ENCODE peak calls at places on chromosomes 1 and 21, in eight cellular contexts. One of them, this sample, is unnamed.
A peak's percentile ranks its signal among the peaks of the same experiment; 100 is the strongest.

GRCh38 chr1:31614538-31615005 is 2.9 kb upstream of the HCRTR1 start:
- DNase-seq in esophagus squamous epithelium: no peak
- DNase-seq in tibial artery: peak; percentile 51
- DNase-seq in heart right ventricle: no peak
- DNase-seq in fibroblast of pulmonary artery: no peak
- DNase-seq in AG04450: no peak
- DNase-seq in cardiac muscle cell: no peak
- DNase-seq in fibroblast of the aortic adventitia: no peak
- DNase-seq in this sample: no peak

GRCh38 chr1:57770772-57771171 is 346.9 kb upstream of the DAB1 start:
- DNase-seq in fibroblast of pulmonary artery: peak; percentile 4
- DNase-seq in tibial artery: no peak
- DNase-seq in AG04450: no peak
- DNase-seq in esophagus squamous epithelium: no peak
- DNase-seq in cardiac muscle cell: peak; percentile 4
- DNase-seq in fibroblast of the aortic adventitia: peak; percentile 0
- DNase-seq in heart right ventricle: no peak
- DNase-seq in this sample: no peak

GRCh38 chr1:21077085-21077484 is 99.6 kb downstream of the EIF4G3 start:
- DNase-seq in cardiac muscle cell: peak; percentile 68
- DNase-seq in esophagus squamous epithelium: no peak
- DNase-seq in fibroblast of pulmonary artery: peak; percentile 81
- DNase-seq in fibroblast of the aortic adventitia: peak; percentile 43
- DNase-seq in tibial artery: peak; percentile 39
- DNase-seq in heart right ventricle: no peak
- DNase-seq in AG04450: no peak
- DNase-seq in this sample: no peak

GRCh38 chr1:229452956-229453801 is 19.3 kb upstream of the ACTA1 start:
- DNase-seq in cardiac muscle cell: peak; percentile 47
- DNase-seq in tibial artery: no peak
- DNase-seq in heart right ventricle: no peak
- DNase-seq in fibroblast of the aortic adventitia: peak; percentile 47
- DNase-seq in esophagus squamous epithelium: no peak
- DNase-seq in AG04450: no peak
- DNase-seq in fibroblast of pulmonary artery: peak; percentile 55
- DNase-seq in this sample: no peak

GRCh38 chr1:157955860-157956259 is 37.6 kb upstream of the KIRREL1 start:
- DNase-seq in fibroblast of the aortic adventitia: no peak
- DNase-seq in heart right ventricle: no peak
- DNase-seq in esophagus squamous epithelium: no peak
- DNase-seq in fibroblast of pulmonary artery: no peak
- DNase-seq in AG04450: no peak
- DNase-seq in tibial artery: no peak
- DNase-seq in cardiac muscle cell: no peak
- DNase-seq in this sample: no peak

GRCh38 chr1:167330601-167331293 is 110.1 kb downstream of the POU2F1 start:
- DNase-seq in AG04450: no peak
- DNase-seq in heart right ventricle: no peak
- DNase-seq in fibroblast of the aortic adventitia: no peak
- DNase-seq in cardiac muscle cell: no peak
- DNase-seq in esophagus squamous epithelium: no peak
- DNase-seq in fibroblast of pulmonary artery: no peak
- DNase-seq in tibial artery: no peak
- DNase-seq in this sample: no peak

GRCh38 chr1:15259608-15260007 is 12.6 kb downstream of the FHAD1 start:
- DNase-seq in fibroblast of the aortic adventitia: no peak
- DNase-seq in heart right ventricle: no peak
- DNase-seq in tibial artery: no peak
- DNase-seq in AG04450: no peak
- DNase-seq in cardiac muscle cell: no peak
- DNase-seq in esophagus squamous epithelium: no peak
- DNase-seq in fibroblast of pulmonary artery: no peak
- DNase-seq in this sample: no peak

GRCh38 chr1:6770727-6771567 is 14.3 kb upstream of the CAMTA1 start:
- DNase-seq in tibial artery: no peak
- DNase-seq in esophagus squamous epithelium: no peak
- DNase-seq in fibroblast of the aortic adventitia: peak; percentile 60
- DNase-seq in heart right ventricle: no peak
- DNase-seq in cardiac muscle cell: peak; percentile 42
- DNase-seq in AG04450: no peak
- DNase-seq in fibroblast of pulmonary artery: no peak
- DNase-seq in this sample: no peak

GRCh38 chr1:107866870-107867269 is 98.1 kb downstream of the VAV3 start:
- DNase-seq in fibroblast of the aortic adventitia: no peak
- DNase-seq in AG04450: no peak
- DNase-seq in esophagus squamous epithelium: no peak
- DNase-seq in tibial artery: no peak
- DNase-seq in cardiac muscle cell: no peak
- DNase-seq in fibroblast of pulmonary artery: no peak
- DNase-seq in heart right ventricle: no peak
- DNase-seq in this sample: no peak

GRCh38 chr1:22447581-22448215 is 4.0 kb upstream of the ZBTB40 start:
- DNase-seq in AG04450: peak; percentile 26
- DNase-seq in esophagus squamous epithelium: no peak
- DNase-seq in cardiac muscle cell: peak; percentile 42
- DNase-seq in fibroblast of the aortic adventitia: peak; percentile 61
- DNase-seq in fibroblast of pulmonary artery: peak; percentile 49
- DNase-seq in heart right ventricle: peak; percentile 27
- DNase-seq in tibial artery: peak; percentile 31
- DNase-seq in this sample: no peak

GRCh38 chr1:1144122-1144842 is 28.4 kb upstream of the C1orf159 start:
- DNase-seq in AG04450: no peak
- DNase-seq in fibroblast of the aortic adventitia: no peak
- DNase-seq in cardiac muscle cell: no peak
- DNase-seq in tibial artery: no peak
- DNase-seq in heart right ventricle: no peak
- DNase-seq in esophagus squamous epithelium: no peak
- DNase-seq in fibroblast of pulmonary artery: no peak
- DNase-seq in this sample: no peak

GRCh38 chr1:2099871-2100774 is 49.9 kb downstream of the PRKCZ start:
- DNase-seq in heart right ventricle: no peak
- DNase-seq in cardiac muscle cell: no peak
- DNase-seq in esophagus squamous epithelium: no peak
- DNase-seq in fibroblast of the aortic adventitia: no peak
- DNase-seq in tibial artery: no peak
- DNase-seq in fibroblast of pulmonary artery: no peak
- DNase-seq in AG04450: no peak
- DNase-seq in this sample: peak; percentile 68

GRCh38 chr1:89890085-89890754 is 69.4 kb downstream of the LRRC8D start:
- DNase-seq in fibroblast of pulmonary artery: peak; percentile 69
- DNase-seq in heart right ventricle: no peak
- DNase-seq in fibroblast of the aortic adventitia: peak; percentile 94
- DNase-seq in tibial artery: no peak
- DNase-seq in esophagus squamous epithelium: no peak
- DNase-seq in AG04450: no peak
- DNase-seq in cardiac muscle cell: peak; percentile 70
- DNase-seq in this sample: no peak

GRCh38 chr1:42999308-42999707 is 40.6 kb upstream of the SLC2A1 start:
- DNase-seq in fibroblast of the aortic adventitia: peak; percentile 29
- DNase-seq in fibroblast of pulmonary artery: no peak
- DNase-seq in cardiac muscle cell: no peak
- DNase-seq in heart right ventricle: no peak
- DNase-seq in esophagus squamous epithelium: no peak
- DNase-seq in tibial artery: no peak
- DNase-seq in AG04450: no peak
- DNase-seq in this sample: no peak

GRCh38 chr1:203214889-203215288 is 14.6 kb downstream of the CHIT1 start:
- DNase-seq in tibial artery: no peak
- DNase-seq in cardiac muscle cell: no peak
- DNase-seq in heart right ventricle: no peak
- DNase-seq in fibroblast of pulmonary artery: no peak
- DNase-seq in AG04450: no peak
- DNase-seq in fibroblast of the aortic adventitia: no peak
- DNase-seq in esophagus squamous epithelium: no peak
- DNase-seq in this sample: no peak

GRCh38 chr1:217369271-217369981 is 261.5 kb downstream of the GPATCH2 start:
- DNase-seq in AG04450: no peak
- DNase-seq in heart right ventricle: no peak
- DNase-seq in esophagus squamous epithelium: no peak
- DNase-seq in tibial artery: no peak
- DNase-seq in fibroblast of the aortic adventitia: no peak
- DNase-seq in cardiac muscle cell: no peak
- DNase-seq in fibroblast of pulmonary artery: no peak
- DNase-seq in this sample: no peak

GRCh38 chr1:186828612-186829542 is at the start of gene PLA2G4A:
- DNase-seq in AG04450: no peak
- DNase-seq in tibial artery: peak; percentile 69
- DNase-seq in heart right ventricle: peak; percentile 27
- DNase-seq in cardiac muscle cell: peak; percentile 85
- DNase-seq in fibroblast of the aortic adventitia: peak; percentile 87
- DNase-seq in esophagus squamous epithelium: no peak
- DNase-seq in fibroblast of pulmonary artery: peak; percentile 85
- DNase-seq in this sample: no peak

GRCh38 chr1:93804412-93804811 is 74.6 kb downstream of the DNTTIP2 start:
- DNase-seq in AG04450: peak; percentile 67
- DNase-seq in cardiac muscle cell: peak; percentile 86
- DNase-seq in heart right ventricle: peak; percentile 23
- DNase-seq in fibroblast of the aortic adventitia: peak; percentile 97
- DNase-seq in esophagus squamous epithelium: no peak
- DNase-seq in tibial artery: no peak
- DNase-seq in fibroblast of pulmonary artery: peak; percentile 93
- DNase-seq in this sample: no peak

GRCh38 chr1:6093061-6093460 is 47.4 kb downstream of the KCNAB2 start:
- DNase-seq in fibroblast of pulmonary artery: peak; percentile 46
- DNase-seq in heart right ventricle: no peak
- DNase-seq in esophagus squamous epithelium: no peak
- DNase-seq in AG04450: no peak
- DNase-seq in fibroblast of the aortic adventitia: no peak
- DNase-seq in tibial artery: no peak
- DNase-seq in cardiac muscle cell: peak; percentile 33
- DNase-seq in this sample: no peak

GRCh38 chr1:44489481-44489880 is 84.4 kb downstream of the RNF220 start:
- DNase-seq in fibroblast of the aortic adventitia: no peak
- DNase-seq in heart right ventricle: no peak
- DNase-seq in cardiac muscle cell: peak; percentile 21
- DNase-seq in AG04450: no peak
- DNase-seq in esophagus squamous epithelium: no peak
- DNase-seq in tibial artery: no peak
- DNase-seq in fibroblast of pulmonary artery: no peak
- DNase-seq in this sample: no peak

GRCh38 chr21:36917487-36918158 is 48.8 kb downstream of the HLCS start:
- DNase-seq in AG04450: peak; percentile 32
- DNase-seq in heart right ventricle: peak; percentile 16
- DNase-seq in fibroblast of the aortic adventitia: peak; percentile 72
- DNase-seq in esophagus squamous epithelium: no peak
- DNase-seq in fibroblast of pulmonary artery: peak; percentile 76
- DNase-seq in cardiac muscle cell: peak; percentile 66
- DNase-seq in tibial artery: no peak
- DNase-seq in this sample: no peak

GRCh38 chr1:1014896-1015681 is 1.8 kb downstream of the ISG15 start:
- DNase-seq in heart right ventricle: no peak
- DNase-seq in tibial artery: no peak
- DNase-seq in AG04450: no peak
- DNase-seq in cardiac muscle cell: no peak
- DNase-seq in fibroblast of pulmonary artery: no peak
- DNase-seq in fibroblast of the aortic adventitia: no peak
- DNase-seq in esophagus squamous epithelium: no peak
- DNase-seq in this sample: no peak

DNA sequence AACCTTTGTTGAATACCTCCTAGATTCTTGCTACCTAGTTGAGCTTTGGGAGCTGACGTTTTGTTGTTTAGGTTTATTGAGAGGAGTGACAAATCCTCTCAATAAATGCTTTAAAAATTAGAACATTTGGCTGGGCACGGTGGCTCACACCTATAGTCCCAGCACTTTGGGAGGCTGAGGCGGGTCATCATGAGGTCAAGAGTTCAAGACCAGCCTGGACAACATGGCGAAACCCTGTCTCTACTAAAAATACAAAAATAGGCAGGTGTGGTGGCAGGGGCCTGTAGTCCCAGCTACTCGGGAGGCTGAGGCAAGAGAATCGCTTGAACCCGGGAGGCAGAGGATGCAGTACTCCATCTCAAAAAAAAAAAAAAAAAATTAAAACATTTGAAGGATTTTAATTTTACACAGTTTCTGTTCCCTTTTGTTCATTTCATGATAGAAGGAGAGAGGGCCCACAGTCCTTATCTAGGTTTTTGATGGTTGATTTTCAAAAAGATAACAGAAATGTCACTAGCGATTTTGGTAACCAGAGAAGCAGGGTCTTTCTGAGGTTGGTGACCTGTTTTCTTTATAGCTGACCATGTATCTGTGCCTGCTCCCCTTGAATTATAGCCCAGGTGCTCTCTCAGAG is 44.2 kb upstream of the PIGV start:
- DNase-seq in AG04450: no peak
- DNase-seq in fibroblast of pulmonary artery: no peak
- DNase-seq in tibial artery: no peak
- DNase-seq in cardiac muscle cell: no peak
- DNase-seq in esophagus squamous epithelium: no peak
- DNase-seq in heart right ventricle: no peak
- DNase-seq in fibroblast of the aortic adventitia: no peak
- DNase-seq in this sample: no peak
- H3K4me3 ChIP-seq in AG04450: no peak overlapping the region
- H3K4me3 ChIP-seq in fibroblast of pulmonary artery: no peak overlapping the region
- H3K4me3 ChIP-seq in tibial artery: no peak overlapping the region
- H3K4me3 ChIP-seq in cardiac muscle cell: no peak overlapping the region
- H3K4me3 ChIP-seq in esophagus squamous epithelium: no peak overlapping the region
- H3K4me3 ChIP-seq in heart right ventricle: no peak overlapping the region
- H3K4me3 ChIP-seq in fibroblast of the aortic adventitia: no peak overlapping the region
- H3K4me3 ChIP-seq in this sample: no peak overlapping the region

DNA sequence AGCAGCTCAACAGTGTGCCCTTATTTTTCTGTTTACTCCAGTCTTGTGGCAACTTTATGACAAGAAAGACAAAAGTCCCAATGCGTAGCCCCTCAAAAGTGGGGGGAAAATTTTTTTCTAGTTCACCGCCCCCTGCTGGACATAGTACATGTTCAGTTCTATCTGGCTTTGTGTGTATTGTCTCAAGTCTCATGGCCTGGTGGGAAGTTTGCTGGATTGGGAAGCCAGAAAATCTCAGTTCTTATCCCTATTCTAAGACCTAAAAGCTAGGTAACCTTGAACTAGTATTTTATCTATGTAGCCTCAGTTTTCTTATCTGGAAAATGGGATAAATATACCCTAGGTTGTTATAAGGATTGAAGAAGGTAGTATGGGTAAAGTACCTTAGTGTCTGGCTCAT is 55.8 kb upstream of the LDLRAP1 start:
- DNase-seq in fibroblast of the aortic adventitia: no peak
- DNase-seq in AG04450: no peak
- DNase-seq in cardiac muscle cell: no peak
- DNase-seq in fibroblast of pulmonary artery: no peak
- DNase-seq in tibial artery: no peak
- DNase-seq in esophagus squamous epithelium: no peak
- DNase-seq in heart right ventricle: no peak
- DNase-seq in this sample: no peak
- TF ChIP-seq CTCF in fibroblast of the aortic adventitia: peak; percentile 35
- TF ChIP-seq CTCF in AG04450: peak; percentile 46
- TF ChIP-seq CTCF in cardiac muscle cell: peak; percentile 49
- TF ChIP-seq CTCF in fibroblast of pulmonary artery: peak; percentile 49
- TF ChIP-seq CTCF in tibial artery: peak; percentile 8
- TF ChIP-seq CTCF in esophagus squamous epithelium: peak; percentile 53
- TF ChIP-seq CTCF in heart right ventricle: peak; percentile 43
- TF ChIP-seq CTCF in this sample: peak; percentile 32

GRCh38 chr1:172254521-172255222 is 165.8 kb upstream of the C1orf105 start:
- DNase-seq in fibroblast of pulmonary artery: peak; percentile 87
- DNase-seq in fibroblast of the aortic adventitia: peak; percentile 91
- DNase-seq in esophagus squamous epithelium: no peak
- DNase-seq in AG04450: peak; percentile 46
- DNase-seq in heart right ventricle: no peak
- DNase-seq in cardiac muscle cell: peak; percentile 83
- DNase-seq in tibial artery: no peak
- DNase-seq in this sample: no peak
- H3K4me3 ChIP-seq in fibroblast of pulmonary artery: no peak overlapping the region
- H3K4me3 ChIP-seq in fibroblast of the aortic adventitia: no peak overlapping the region
- H3K4me3 ChIP-seq in esophagus squamous epithelium: no peak overlapping the region
- H3K4me3 ChIP-seq in AG04450: no peak overlapping the region
- H3K4me3 ChIP-seq in heart right ventricle: no peak overlapping the region
- H3K4me3 ChIP-seq in cardiac muscle cell: no peak overlapping the region
- H3K4me3 ChIP-seq in tibial artery: no peak overlapping the region
- H3K4me3 ChIP-seq in this sample: no peak overlapping the region

GRCh38 chr1:110545492-110545891 is 26.5 kb upstream of the KCNA10 start:
- DNase-seq in fibroblast of the aortic adventitia: no peak
- DNase-seq in tibial artery: no peak
- DNase-seq in cardiac muscle cell: no peak
- DNase-seq in fibroblast of pulmonary artery: no peak
- DNase-seq in heart right ventricle: no peak
- DNase-seq in esophagus squamous epithelium: no peak
- DNase-seq in AG04450: no peak
- DNase-seq in this sample: no peak
- TF ChIP-seq CTCF in fibroblast of the aortic adventitia: no peak
- TF ChIP-seq CTCF in tibial artery: no peak
- TF ChIP-seq CTCF in cardiac muscle cell: no peak
- TF ChIP-seq CTCF in fibroblast of pulmonary artery: no peak
- TF ChIP-seq CTCF in heart right ventricle: no peak
- TF ChIP-seq CTCF in esophagus squamous epithelium: no peak
- TF ChIP-seq CTCF in AG04450: no peak
- TF ChIP-seq CTCF in this sample: no peak

This sample was measured in dorsolateral prefrontal cortex.